ENCODE peak calls at places on chromosomes 1 and 21, in six cellular contexts. F is A549, C is Calu3, D is fibroblast of lung, E is GM23338, G is AG10803. M is an unnamed sample.

GRCh38 chr1:30512253-30512921 is 211.0 kb downstream of the MATN1 start:
- DNase-seq in G (peak; percentile 29), D (no peak), F (no peak), E (peak; percentile 25), C (no peak), M (no peak)

GRCh38 chr1:63693956-63694607 is 79.7 kb upstream of the ROR1 start:
- DNase-seq in G (peak; percentile 31), E (no peak), C (no peak), F (peak; percentile 37), D (peak; percentile 70), M (no peak)

GRCh38 chr1:9859252-9860014 is 35.7 kb upstream of the CLSTN1 start:
- DNase-seq in D (no peak), C (no peak), G (no peak), F (no peak), E (peak; percentile 46), M (no peak)

GRCh38 chr1:36523850-36524249 is 41.1 kb upstream of the CSF3R start:
- DNase-seq in C (no peak), G (no peak), E (peak; percentile 51), F (no peak), D (no peak), M (no peak)

GRCh38 chr21:44582055-44582454 is 1.7 kb upstream of the KRTAP10-5 start:
- DNase-seq in F (no peak), D (no peak), E (no peak), C (no peak), G (no peak), M (peak; percentile 26)

GRCh38 chr1:201598973-201599372 is 60.0 kb downstream of the NAV1 start:
- DNase-seq in G (no peak), C (no peak), E (no peak), D (no peak), F (no peak), M (no peak)

GRCh38 chr1:3319874-3320245 is 134.6 kb upstream of the ARHGEF16 start:
- DNase-seq in F (peak; percentile 85), G (peak; percentile 53), E (peak; percentile 82), C (peak; percentile 64), D (peak; percentile 56), M (no peak)

GRCh38 chr1:3139871-3140837 is 71.2 kb downstream of the PRDM16 start:
- DNase-seq in F (no peak), G (no peak), C (no peak), D (no peak), E (no peak), M (no peak)

GRCh38 chr1:31834501-31834900 is 18.7 kb upstream of the SPOCD1 start:
- DNase-seq in F (no peak), E (peak; percentile 33), G (no peak), C (no peak), D (no peak), M (no peak)

GRCh38 chr1:43821471-43821870 is 112.1 kb upstream of the ARTN start:
- DNase-seq in E (no peak), D (no peak), G (no peak), F (no peak), C (no peak), M (no peak)

GRCh38 chr1:51093566-51093965 is 8.5 kb upstream of the C1orf185 start:
- DNase-seq in D (peak; percentile 58), E (no peak), F (no peak), G (peak; percentile 83), C (no peak), M (no peak)

GRCh38 chr1:235533476-235534168 is 29.4 kb upstream of the B3GALNT2 start:
- DNase-seq in G (no peak), C (no peak), D (peak; percentile 12), E (no peak), F (no peak), M (no peak)

GRCh38 chr21:33070921-33071877 is 1.3 kb downstream of the OLIG1 start:
- DNase-seq in G (no peak), E (peak; percentile 69), F (peak; percentile 30), C (peak; percentile 5), D (no peak), M (no peak)

GRCh38 chr1:226403522-226404034 is 4.3 kb downstream of the PARP1 start:
- DNase-seq in E (peak; percentile 43), D (no peak), C (peak; percentile 33), G (peak; percentile 15), F (no peak), M (no peak)

GRCh38 chr1:109181807-109182163 is 31.9 kb upstream of the SARS1 start:
- DNase-seq in C (no peak), F (no peak), E (no peak), D (no peak), G (no peak), M (no peak)

GRCh38 chr1:109441105-109441504 is 14.9 kb upstream of the PSMA5 start:
- DNase-seq in C (no peak), E (no peak), F (no peak), G (peak; percentile 86), D (peak; percentile 92), M (no peak)

GRCh38 chr1:202189919-202190715 is 3.5 kb upstream of the LGR6 start:
- DNase-seq in D (no peak), C (peak; percentile 68), E (no peak), G (no peak), F (peak; percentile 57), M (no peak)

GRCh38 chr1:63923302-63923701 is 149.5 kb downstream of the ROR1 start:
- DNase-seq in D (no peak), C (no peak), F (no peak), E (no peak), G (no peak), M (no peak)

GRCh38 chr1:41492341-41492848 is 7.9 kb upstream of the EDN2 start:
- DNase-seq in G (no peak), D (no peak), F (peak; percentile 65), C (peak; percentile 65), E (peak; percentile 79), M (no peak)

GRCh38 chr1:41468082-41468762 is 16.3 kb downstream of the EDN2 start:
- DNase-seq in E (no peak), C (peak; percentile 26), G (no peak), D (no peak), F (no peak), M (no peak)

DNA sequence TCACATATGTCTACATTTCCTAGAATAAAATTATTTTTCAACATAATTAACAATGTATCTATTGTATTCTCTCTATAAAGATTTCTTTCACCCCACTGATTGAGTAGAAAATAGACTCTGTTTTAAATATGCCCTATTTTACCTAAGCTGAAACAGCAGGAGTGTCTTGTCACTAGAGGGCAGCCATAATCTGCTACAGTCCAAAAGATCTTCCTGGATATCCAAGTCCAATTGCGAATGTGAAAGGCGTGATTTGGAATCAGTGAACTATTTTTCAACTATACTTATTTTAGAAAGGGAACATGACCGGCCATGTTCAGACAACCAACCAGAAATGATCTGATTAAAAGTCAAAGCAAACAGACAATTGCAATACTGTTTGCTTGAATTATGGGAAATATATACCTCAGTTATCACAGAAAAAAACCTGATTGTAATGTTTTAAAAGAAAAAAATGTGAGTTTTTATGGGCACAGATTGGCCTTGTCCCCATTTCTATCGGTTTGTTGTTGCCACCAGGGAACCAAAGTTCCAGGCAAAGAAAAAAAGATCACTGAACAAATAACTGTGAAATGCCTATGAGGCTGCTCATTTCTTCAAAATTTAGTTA is 1211.0 kb upstream of the ADGRL4 start:
- DNase-seq in F (peak; percentile 48), C (peak; percentile 27), D (peak; percentile 92), G (peak; percentile 62), E (peak; percentile 55), M (no peak)
- TF ChIP-seq CTCF in F (peak; percentile 52), C (peak; percentile 52), D (peak; percentile 49), G (peak; percentile 71), E (peak; percentile 75), M (peak; percentile 83)

GRCh38 chr1:197319631-197320030 is 51.6 kb downstream of the CRB1 start:
- DNase-seq in E (no peak), C (no peak), G (no peak), F (no peak), D (no peak), M (no peak)

GRCh38 chr1:197313713-197314112 is 45.7 kb downstream of the CRB1 start:
- DNase-seq in C (no peak), D (no peak), F (no peak), G (no peak), E (no peak), M (no peak)

GRCh38 chr1:197312163-197312562 is 44.1 kb downstream of the CRB1 start:
- DNase-seq in G (no peak), E (no peak), C (peak; percentile 45), D (no peak), F (peak; percentile 43), M (no peak)

GRCh38 chr1:197314672-197315071 is 46.6 kb downstream of the CRB1 start:
- DNase-seq in F (no peak), G (no peak), D (no peak), E (no peak), C (no peak), M (no peak)
- TF ChIP-seq CTCF in F (no peak), G (no peak), D (no peak), E (peak; percentile 38), C (no peak), M (no peak)

DNA sequence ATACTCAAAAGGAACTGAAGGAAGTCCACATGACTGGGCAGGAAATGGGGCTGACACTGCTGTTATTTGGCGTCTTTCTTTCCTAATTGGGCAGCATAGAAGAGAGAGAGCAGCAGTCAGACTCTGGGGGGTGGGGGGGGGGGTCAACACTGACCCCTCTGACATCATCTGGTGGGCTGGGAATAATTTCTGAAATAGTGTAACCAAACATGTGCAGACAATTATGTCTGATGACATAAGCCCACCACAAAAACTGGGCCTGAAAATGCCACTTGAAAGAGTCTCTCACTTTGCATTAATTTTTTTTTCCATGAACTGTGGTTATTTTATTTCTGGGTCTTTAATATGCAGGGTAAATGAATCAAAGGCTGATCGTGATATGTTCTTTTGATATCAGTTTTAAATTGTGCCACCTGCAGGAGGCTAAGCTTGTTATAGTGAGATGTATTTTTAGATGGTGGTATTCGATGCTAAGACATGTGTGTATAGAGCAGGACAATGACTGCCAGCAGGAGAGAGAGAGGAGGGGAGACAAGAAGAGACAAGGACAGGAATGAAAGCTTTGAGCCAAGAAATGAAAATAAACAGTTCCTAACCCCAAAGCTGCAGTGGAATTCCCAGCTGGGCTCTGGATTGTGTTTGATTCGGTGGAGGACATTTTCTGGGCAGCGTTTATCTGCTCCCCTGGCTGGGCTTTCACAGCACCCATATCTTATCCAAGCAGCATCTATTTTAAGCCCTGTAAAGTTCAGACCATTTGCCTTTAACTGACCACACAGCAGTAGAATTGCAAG is 264.7 kb downstream of the PBX1 start:
- DNase-seq in E (no peak), F (no peak), C (no peak), D (peak; percentile 81), G (peak; percentile 65), M (no peak)
- TF ChIP-seq CTCF in E (no peak), F (no peak), C (no peak), D (peak; percentile 8), G (peak; percentile 5), M (peak; percentile 44)

GRCh38 chr1:117059678-117060440 is at the start of gene TTF2:
- DNase-seq in C (peak; percentile 91), D (peak; percentile 97), E (peak; percentile 100), F (peak; percentile 98), G (peak; percentile 96), M (peak; percentile 96)
- TF ChIP-seq CTCF in C (no peak), D (no peak), E (peak; percentile 9), F (no peak), G (peak; percentile 12), M (peak; percentile 60)

DNA sequence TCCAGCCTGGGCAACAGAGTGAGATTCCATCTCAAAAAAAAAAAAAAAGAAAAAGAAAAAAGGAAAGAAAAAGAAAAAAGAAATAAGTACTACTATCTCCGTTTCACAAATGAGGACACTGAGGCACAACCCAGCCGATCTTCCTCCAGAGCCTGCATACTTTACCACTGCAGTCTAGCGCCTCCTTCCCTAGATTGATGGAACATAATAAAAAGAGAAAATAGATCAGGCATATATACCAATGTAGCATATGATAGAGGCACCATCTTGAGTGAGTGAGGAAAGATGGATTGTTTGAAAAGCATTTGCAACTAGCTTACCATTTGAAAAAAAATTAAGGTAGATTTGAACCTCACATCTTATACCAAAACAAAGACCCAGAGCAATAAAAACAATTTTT is 5.2 kb upstream of the DPM3 start:
- DNase-seq in F (no peak), G (no peak), D (no peak), E (peak; percentile 25), C (no peak), M (no peak)
- TF ChIP-seq CTCF in F (no peak), G (no peak), D (no peak), E (peak; percentile 45), C (no peak), M (peak; percentile 21)